ENCODE peak calls at places on chromosomes 2 and 18, in four cellular contexts. One of them, this sample, is unnamed.

GRCh38 chr2:26952374-26952773 is 18.1 kb upstream of the MAPRE3 start:
- DNase-seq in activated T-cell treated with anti-CD3 and anti-CD28 coated beads for 1 hour: no peak
- DNase-seq in kidney tubule cell: no peak
- DNase-seq in T-helper 2 cell treated with Interferon-gamma antibody and Interleukin-4, amounts not matched to agents 5 μg/mL and 100 μg/mL, for 36 hours: no peak
- DNase-seq in this sample: no peak

GRCh38 chr2:150732064-150732463 is 244.6 kb upstream of the RND3 start:
- DNase-seq in activated T-cell treated with anti-CD3 and anti-CD28 coated beads for 1 hour: no peak
- DNase-seq in kidney tubule cell: peak; percentile 89
- DNase-seq in T-helper 2 cell treated with Interferon-gamma antibody and Interleukin-4, amounts not matched to agents 5 μg/mL and 100 μg/mL, for 36 hours: no peak
- DNase-seq in this sample: no peak

GRCh38 chr2:186589733-186590537 is at the start of gene ITGAV:
- DNase-seq in activated T-cell treated with anti-CD3 and anti-CD28 coated beads for 1 hour: peak; percentile 62
- DNase-seq in kidney tubule cell: peak; percentile 97
- DNase-seq in T-helper 2 cell treated with Interferon-gamma antibody and Interleukin-4, amounts not matched to agents 5 μg/mL and 100 μg/mL, for 36 hours: peak; percentile 86
- DNase-seq in this sample: peak; percentile 93

GRCh38 chr2:2698182-2699116 is 367.4 kb upstream of the MYT1L start:
- DNase-seq in activated T-cell treated with anti-CD3 and anti-CD28 coated beads for 1 hour: no peak
- DNase-seq in kidney tubule cell: peak; percentile 45
- DNase-seq in T-helper 2 cell treated with Interferon-gamma antibody and Interleukin-4, amounts not matched to agents 5 μg/mL and 100 μg/mL, for 36 hours: no peak
- DNase-seq in this sample: no peak

GRCh38 chr2:31322376-31322775 is 88.4 kb downstream of the EHD3 start:
- DNase-seq in activated T-cell treated with anti-CD3 and anti-CD28 coated beads for 1 hour: no peak
- DNase-seq in kidney tubule cell: no peak
- DNase-seq in T-helper 2 cell treated with Interferon-gamma antibody and Interleukin-4, amounts not matched to agents 5 μg/mL and 100 μg/mL, for 36 hours: no peak
- DNase-seq in this sample: no peak

GRCh38 chr2:43306197-43306596 is 79.8 kb upstream of the ZFP36L2 start:
- DNase-seq in activated T-cell treated with anti-CD3 and anti-CD28 coated beads for 1 hour: no peak
- DNase-seq in kidney tubule cell: no peak
- DNase-seq in T-helper 2 cell treated with Interferon-gamma antibody and Interleukin-4, amounts not matched to agents 5 μg/mL and 100 μg/mL, for 36 hours: no peak
- DNase-seq in this sample: no peak

GRCh38 chr2:152755029-152755428 is 36.6 kb downstream of the ARL6IP6 start:
- DNase-seq in activated T-cell treated with anti-CD3 and anti-CD28 coated beads for 1 hour: no peak
- DNase-seq in kidney tubule cell: peak; percentile 41
- DNase-seq in T-helper 2 cell treated with Interferon-gamma antibody and Interleukin-4, amounts not matched to agents 5 μg/mL and 100 μg/mL, for 36 hours: no peak
- DNase-seq in this sample: no peak

GRCh38 chr2:234595829-234596228 is 98.9 kb upstream of the ARL4C start:
- DNase-seq in activated T-cell treated with anti-CD3 and anti-CD28 coated beads for 1 hour: no peak
- DNase-seq in kidney tubule cell: no peak
- DNase-seq in T-helper 2 cell treated with Interferon-gamma antibody and Interleukin-4, amounts not matched to agents 5 μg/mL and 100 μg/mL, for 36 hours: no peak
- DNase-seq in this sample: no peak

GRCh38 chr2:53545159-53546055 is 222.2 kb upstream of the CHAC2 start:
- DNase-seq in activated T-cell treated with anti-CD3 and anti-CD28 coated beads for 1 hour: no peak
- DNase-seq in kidney tubule cell: no peak
- DNase-seq in T-helper 2 cell treated with Interferon-gamma antibody and Interleukin-4, amounts not matched to agents 5 μg/mL and 100 μg/mL, for 36 hours: no peak
- DNase-seq in this sample: no peak

GRCh38 chr2:42116195-42117181 is 52.7 kb upstream of the EML4 start:
- DNase-seq in activated T-cell treated with anti-CD3 and anti-CD28 coated beads for 1 hour: no peak
- DNase-seq in kidney tubule cell: no peak
- DNase-seq in T-helper 2 cell treated with Interferon-gamma antibody and Interleukin-4, amounts not matched to agents 5 μg/mL and 100 μg/mL, for 36 hours: no peak
- DNase-seq in this sample: no peak

GRCh38 chr2:190746971-190747761 is 98.3 kb downstream of the NAB1 start:
- DNase-seq in activated T-cell treated with anti-CD3 and anti-CD28 coated beads for 1 hour: no peak
- DNase-seq in kidney tubule cell: peak; percentile 26
- DNase-seq in T-helper 2 cell treated with Interferon-gamma antibody and Interleukin-4, amounts not matched to agents 5 μg/mL and 100 μg/mL, for 36 hours: no peak
- DNase-seq in this sample: no peak

GRCh38 chr2:31193066-31193396 is 24.3 kb downstream of the CAPN14 start:
- DNase-seq in activated T-cell treated with anti-CD3 and anti-CD28 coated beads for 1 hour: no peak
- DNase-seq in kidney tubule cell: no peak
- DNase-seq in T-helper 2 cell treated with Interferon-gamma antibody and Interleukin-4, amounts not matched to agents 5 μg/mL and 100 μg/mL, for 36 hours: no peak
- DNase-seq in this sample: no peak

GRCh38 chr2:75614062-75614710 is 32.4 kb upstream of the MRPL19 start:
- DNase-seq in activated T-cell treated with anti-CD3 and anti-CD28 coated beads for 1 hour: no peak
- DNase-seq in kidney tubule cell: peak; percentile 81
- DNase-seq in T-helper 2 cell treated with Interferon-gamma antibody and Interleukin-4, amounts not matched to agents 5 μg/mL and 100 μg/mL, for 36 hours: no peak
- DNase-seq in this sample: no peak

GRCh38 chr2:128309341-128310093 is 9.2 kb downstream of the HS6ST1 start:
- DNase-seq in activated T-cell treated with anti-CD3 and anti-CD28 coated beads for 1 hour: no peak
- DNase-seq in kidney tubule cell: peak; percentile 25
- DNase-seq in T-helper 2 cell treated with Interferon-gamma antibody and Interleukin-4, amounts not matched to agents 5 μg/mL and 100 μg/mL, for 36 hours: no peak
- DNase-seq in this sample: no peak

GRCh38 chr2:101478561-101479001 is 3.7 kb upstream of the RFX8 start:
- DNase-seq in activated T-cell treated with anti-CD3 and anti-CD28 coated beads for 1 hour: no peak
- DNase-seq in kidney tubule cell: no peak
- DNase-seq in T-helper 2 cell treated with Interferon-gamma antibody and Interleukin-4, amounts not matched to agents 5 μg/mL and 100 μg/mL, for 36 hours: no peak
- DNase-seq in this sample: no peak

GRCh38 chr2:155867564-155867963 is 465.0 kb downstream of the NR4A2 start:
- DNase-seq in activated T-cell treated with anti-CD3 and anti-CD28 coated beads for 1 hour: no peak
- DNase-seq in kidney tubule cell: no peak
- DNase-seq in T-helper 2 cell treated with Interferon-gamma antibody and Interleukin-4, amounts not matched to agents 5 μg/mL and 100 μg/mL, for 36 hours: no peak
- DNase-seq in this sample: no peak

GRCh38 chr2:88265352-88265960 is 95.3 kb downstream of the THNSL2 start:
- DNase-seq in activated T-cell treated with anti-CD3 and anti-CD28 coated beads for 1 hour: no peak
- DNase-seq in kidney tubule cell: peak; percentile 68
- DNase-seq in T-helper 2 cell treated with Interferon-gamma antibody and Interleukin-4, amounts not matched to agents 5 μg/mL and 100 μg/mL, for 36 hours: peak; percentile 45
- DNase-seq in this sample: peak; percentile 39

GRCh38 chr2:241803387-241804325 is 5.3 kb upstream of the NEU4 start:
- DNase-seq in activated T-cell treated with anti-CD3 and anti-CD28 coated beads for 1 hour: no peak
- DNase-seq in kidney tubule cell: peak; percentile 42
- DNase-seq in T-helper 2 cell treated with Interferon-gamma antibody and Interleukin-4, amounts not matched to agents 5 μg/mL and 100 μg/mL, for 36 hours: peak; percentile 42
- DNase-seq in this sample: no peak

GRCh38 chr2:60958800-60959199 is 58.7 kb upstream of the PEX13 start:
- DNase-seq in activated T-cell treated with anti-CD3 and anti-CD28 coated beads for 1 hour: no peak
- DNase-seq in kidney tubule cell: peak; percentile 91
- DNase-seq in T-helper 2 cell treated with Interferon-gamma antibody and Interleukin-4, amounts not matched to agents 5 μg/mL and 100 μg/mL, for 36 hours: no peak
- DNase-seq in this sample: peak; percentile 46

GRCh38 chr2:222944552-222944951 is 83.7 kb downstream of the ACSL3 start:
- DNase-seq in activated T-cell treated with anti-CD3 and anti-CD28 coated beads for 1 hour: no peak
- DNase-seq in kidney tubule cell: peak; percentile 64
- DNase-seq in T-helper 2 cell treated with Interferon-gamma antibody and Interleukin-4, amounts not matched to agents 5 μg/mL and 100 μg/mL, for 36 hours: no peak
- DNase-seq in this sample: no peak

GRCh38 chr2:174969091-174969734 is 36.0 kb downstream of the CHN1 start:
- DNase-seq in activated T-cell treated with anti-CD3 and anti-CD28 coated beads for 1 hour: no peak
- DNase-seq in kidney tubule cell: no peak
- DNase-seq in T-helper 2 cell treated with Interferon-gamma antibody and Interleukin-4, amounts not matched to agents 5 μg/mL and 100 μg/mL, for 36 hours: no peak
- DNase-seq in this sample: no peak

GRCh38 chr2:231935207-231935524 is 9.0 kb upstream of the NPPC start:
- DNase-seq in activated T-cell treated with anti-CD3 and anti-CD28 coated beads for 1 hour: no peak
- DNase-seq in kidney tubule cell: no peak
- DNase-seq in T-helper 2 cell treated with Interferon-gamma antibody and Interleukin-4, amounts not matched to agents 5 μg/mL and 100 μg/mL, for 36 hours: no peak
- DNase-seq in this sample: no peak

GRCh38 chr2:100826494-100826893 is 6.6 kb downstream of the NPAS2 start:
- DNase-seq in activated T-cell treated with anti-CD3 and anti-CD28 coated beads for 1 hour: no peak
- DNase-seq in kidney tubule cell: no peak
- DNase-seq in T-helper 2 cell treated with Interferon-gamma antibody and Interleukin-4, amounts not matched to agents 5 μg/mL and 100 μg/mL, for 36 hours: no peak
- DNase-seq in this sample: no peak

GRCh38 chr2:215879977-215880940 is 133.1 kb downstream of the MREG start:
- DNase-seq in activated T-cell treated with anti-CD3 and anti-CD28 coated beads for 1 hour: no peak
- DNase-seq in kidney tubule cell: no peak
- DNase-seq in T-helper 2 cell treated with Interferon-gamma antibody and Interleukin-4, amounts not matched to agents 5 μg/mL and 100 μg/mL, for 36 hours: no peak
- DNase-seq in this sample: no peak

GRCh38 chr18:23885750-23886149 is 128.8 kb upstream of the TTC39C start:
- DNase-seq in activated T-cell treated with anti-CD3 and anti-CD28 coated beads for 1 hour: no peak
- DNase-seq in kidney tubule cell: no peak
- DNase-seq in T-helper 2 cell treated with Interferon-gamma antibody and Interleukin-4, amounts not matched to agents 5 μg/mL and 100 μg/mL, for 36 hours: no peak
- DNase-seq in this sample: no peak

GRCh38 chr2:108621087-108621559 is 86.9 kb downstream of the LIMS1 start:
- DNase-seq in activated T-cell treated with anti-CD3 and anti-CD28 coated beads for 1 hour: peak; percentile 56
- DNase-seq in kidney tubule cell: peak; percentile 91
- DNase-seq in T-helper 2 cell treated with Interferon-gamma antibody and Interleukin-4, amounts not matched to agents 5 μg/mL and 100 μg/mL, for 36 hours: peak; percentile 77
- DNase-seq in this sample: peak; percentile 22

GRCh38 chr2:109722026-109722425 is 72.1 kb upstream of the RGPD5 start:
- DNase-seq in activated T-cell treated with anti-CD3 and anti-CD28 coated beads for 1 hour: no peak
- DNase-seq in kidney tubule cell: no peak
- DNase-seq in T-helper 2 cell treated with Interferon-gamma antibody and Interleukin-4, amounts not matched to agents 5 μg/mL and 100 μg/mL, for 36 hours: peak; percentile 0
- DNase-seq in this sample: no peak

GRCh38 chr2:162928356-162928755 is 89.8 kb upstream of the KCNH7 start:
- DNase-seq in activated T-cell treated with anti-CD3 and anti-CD28 coated beads for 1 hour: no peak
- DNase-seq in kidney tubule cell: peak; percentile 30
- DNase-seq in T-helper 2 cell treated with Interferon-gamma antibody and Interleukin-4, amounts not matched to agents 5 μg/mL and 100 μg/mL, for 36 hours: no peak
- DNase-seq in this sample: no peak

GRCh38 chr2:159497256-159497655 is 119.1 kb downstream of the BAZ2B start:
- DNase-seq in activated T-cell treated with anti-CD3 and anti-CD28 coated beads for 1 hour: no peak
- DNase-seq in kidney tubule cell: peak; percentile 98
- DNase-seq in T-helper 2 cell treated with Interferon-gamma antibody and Interleukin-4, amounts not matched to agents 5 μg/mL and 100 μg/mL, for 36 hours: no peak
- DNase-seq in this sample: peak; percentile 77

GRCh38 chr2:2701176-2701781 is 370.2 kb upstream of the MYT1L start:
- DNase-seq in activated T-cell treated with anti-CD3 and anti-CD28 coated beads for 1 hour: no peak
- DNase-seq in kidney tubule cell: no peak
- DNase-seq in T-helper 2 cell treated with Interferon-gamma antibody and Interleukin-4, amounts not matched to agents 5 μg/mL and 100 μg/mL, for 36 hours: no peak
- DNase-seq in this sample: no peak

GRCh38 chr18:26103579-26103978 is 13.2 kb upstream of the SS18 start:
- DNase-seq in activated T-cell treated with anti-CD3 and anti-CD28 coated beads for 1 hour: peak; percentile 7
- DNase-seq in kidney tubule cell: no peak
- DNase-seq in T-helper 2 cell treated with Interferon-gamma antibody and Interleukin-4, amounts not matched to agents 5 μg/mL and 100 μg/mL, for 36 hours: peak; percentile 9
- DNase-seq in this sample: no peak

GRCh38 chr2:20217041-20217970 is 7.6 kb downstream of the SDC1 start:
- DNase-seq in activated T-cell treated with anti-CD3 and anti-CD28 coated beads for 1 hour: no peak
- DNase-seq in kidney tubule cell: peak; percentile 93
- DNase-seq in T-helper 2 cell treated with Interferon-gamma antibody and Interleukin-4, amounts not matched to agents 5 μg/mL and 100 μg/mL, for 36 hours: no peak
- DNase-seq in this sample: no peak

GRCh38 chr2:190765386-190766173 is 115.0 kb upstream of the GLS start:
- DNase-seq in activated T-cell treated with anti-CD3 and anti-CD28 coated beads for 1 hour: no peak
- DNase-seq in kidney tubule cell: peak; percentile 95
- DNase-seq in T-helper 2 cell treated with Interferon-gamma antibody and Interleukin-4, amounts not matched to agents 5 μg/mL and 100 μg/mL, for 36 hours: no peak
- DNase-seq in this sample: no peak

GRCh38 chr2:236355911-236356310 is 91.7 kb upstream of the ASB18 start:
- DNase-seq in activated T-cell treated with anti-CD3 and anti-CD28 coated beads for 1 hour: no peak
- DNase-seq in kidney tubule cell: no peak
- DNase-seq in T-helper 2 cell treated with Interferon-gamma antibody and Interleukin-4, amounts not matched to agents 5 μg/mL and 100 μg/mL, for 36 hours: no peak
- DNase-seq in this sample: no peak

GRCh38 chr2:20052229-20052871 is 922 bp upstream of the LAPTM4A start:
- DNase-seq in activated T-cell treated with anti-CD3 and anti-CD28 coated beads for 1 hour: no peak
- DNase-seq in kidney tubule cell: peak; percentile 91
- DNase-seq in T-helper 2 cell treated with Interferon-gamma antibody and Interleukin-4, amounts not matched to agents 5 μg/mL and 100 μg/mL, for 36 hours: no peak
- DNase-seq in this sample: peak; percentile 57

GRCh38 chr2:153986488-153987229 is 114.9 kb downstream of the GALNT13 start:
- DNase-seq in activated T-cell treated with anti-CD3 and anti-CD28 coated beads for 1 hour: no peak
- DNase-seq in kidney tubule cell: no peak
- DNase-seq in T-helper 2 cell treated with Interferon-gamma antibody and Interleukin-4, amounts not matched to agents 5 μg/mL and 100 μg/mL, for 36 hours: no peak
- DNase-seq in this sample: peak; percentile 33

This sample was measured in LoVo.